ENCODE peak calls at places on chromosomes 11 and 22, in five cellular contexts. Y is activated effector memory CD4-positive, alpha-beta T cell treated with Interleukin-2 at 50 U/mL for 16 hours; B is stimulated activated naive CD8-positive, alpha-beta T cell treated with anti-CD3 and anti-CD28 coated beads, Interleukin-15, Interleukin-2, amounts not matched to agents 100 U/mL and 50 U/mL, for 24 hours; K is stimulated activated CD8-positive, alpha-beta memory T cell treated with anti-CD3 and anti-CD28 coated beads, Interleukin-2, amount 100 ng/mL, for 48 hours; Q is H54. I is an unnamed sample.
A peak's percentile ranks its signal among the peaks of the same experiment; 100 is the strongest.

GRCh38 chr11:14443642-14444041 is 56.0 kb downstream of the COPB1 start:
- DNase-seq in Y (no peak), B (no peak), K (no peak), Q (no peak), I (no peak)

GRCh38 chr22:46129390-46130041 is 20.8 kb upstream of the PPARA start:
- DNase-seq in Y (no peak), B (no peak), K (no peak), Q (no peak), I (peak; percentile 90)

GRCh38 chr22:18952022-18952421 is 15.9 kb upstream of the PRODH start:
- DNase-seq in Y (no peak), B (no peak), K (no peak), Q (no peak), I (peak; percentile 40)

GRCh38 chr11:35751664-35752061 is 89.1 kb downstream of the TRIM44 start:
- DNase-seq in Y (no peak), B (no peak), K (no peak), Q (no peak), I (no peak)

GRCh38 chr11:131980878-131981668 is 610.7 kb downstream of the NTM start:
- DNase-seq in Y (no peak), B (no peak), K (no peak), Q (no peak), I (no peak)

GRCh38 chr11:69369945-69370344 is 76.0 kb downstream of the MYEOV start:
- DNase-seq in Y (no peak), B (no peak), K (no peak), Q (no peak), I (no peak)

GRCh38 chr11:287821-288327 is 1.1 kb upstream of the PGGHG start:
- DNase-seq in Y (peak; percentile 64), B (peak; percentile 56), K (no peak), Q (no peak), I (peak; percentile 55)

GRCh38 chr11:6111635-6112034 is 4.2 kb downstream of the OR56B4 start:
- DNase-seq in Y (no peak), B (no peak), K (no peak), Q (no peak), I (no peak)

GRCh38 chr11:63944987-63945386 is 6.2 kb downstream of the NAA40 start:
- DNase-seq in Y (no peak), B (no peak), K (no peak), Q (no peak), I (no peak)

GRCh38 chr11:64360403-64360980 is 1.5 kb downstream of the RPS6KA4 start:
- DNase-seq in Y (no peak), B (no peak), K (no peak), Q (no peak), I (no peak)

GRCh38 chr22:31800065-31800464 is 46.2 kb downstream of the DEPDC5 start:
- DNase-seq in Y (no peak), B (no peak), K (no peak), Q (no peak), I (no peak)

GRCh38 chr11:97364047-97364446 is 974.2 kb downstream of the JRKL start:
- DNase-seq in Y (no peak), B (no peak), K (no peak), Q (no peak), I (no peak)

GRCh38 chr22:39205344-39206021 is 39.3 kb downstream of the PDGFB start:
- DNase-seq in Y (peak; percentile 26), B (peak; percentile 38), K (peak; percentile 21), Q (peak; percentile 61), I (peak; percentile 35)

GRCh38 chr11:38315151-38315550 is 1717.1 kb upstream of the RAG2 start:
- DNase-seq in Y (no peak), B (no peak), K (no peak), Q (no peak), I (no peak)

I was measured in aorta.